ENCODE peak calls at places on chromosome 12, in seven cellular contexts. U, G, N, Q, D, F and W are unnamed samples.

GRCh38 chr12:8681129-8681902 is 16.5 kb upstream of the RIMKLB start:
- DNase-seq in U (no peak), G (peak), N (no peak), Q (peak), D (peak), F (no peak), W (peak)

GRCh38 chr12:79487386-79488110 is 203.2 kb downstream of the PAWR start:
- DNase-seq in U (no peak), G (no peak), N (no peak), Q (no peak), D (no peak), F (no peak), W (no peak)

GRCh38 chr12:32482226-32482625 is 82.9 kb downstream of the FGD4 start:
- DNase-seq in U (no peak), G (peak), N (no peak), Q (no peak), D (no peak), F (no peak), W (no peak)

GRCh38 chr12:43957732-43958131 is 121.9 kb downstream of the TMEM117 start:
- DNase-seq in U (peak), G (peak), N (no peak), Q (peak), D (peak), F (peak), W (peak)

GRCh38 chr12:127355061-127355820 is 911.7 kb upstream of the TMEM132C start:
- DNase-seq in U (no peak), G (no peak), N (no peak), Q (peak), D (no peak), F (peak), W (peak)

GRCh38 chr12:120763250-120763649 is 37.6 kb downstream of the ACADS start:
- DNase-seq in U (no peak), G (no peak), N (no peak), Q (no peak), D (no peak), F (no peak), W (no peak)

GRCh38 chr12:49967777-49968250 is 4.9 kb upstream of the AQP6 start:
- DNase-seq in U (no peak), G (no peak), N (no peak), Q (no peak), D (no peak), F (no peak), W (no peak)

GRCh38 chr12:127306604-127307215 is 960.3 kb upstream of the TMEM132C start:
- DNase-seq in U (no peak), G (no peak), N (no peak), Q (no peak), D (no peak), F (no peak), W (peak)

GRCh38 chr12:132561784-132562156 is 48.6 kb downstream of the LRCOL1 start:
- DNase-seq in U (no peak), G (no peak), N (no peak), Q (no peak), D (no peak), F (peak), W (peak)

GRCh38 chr12:82474798-82475184 is 116.5 kb downstream of the METTL25 start:
- DNase-seq in U (no peak), G (peak), N (no peak), Q (peak), D (peak), F (no peak), W (no peak)

GRCh38 chr12:16606201-16606849 is 363 bp upstream of the LMO3 start:
- DNase-seq in U (no peak), G (peak), N (peak), Q (peak), D (peak), F (no peak), W (peak)

GRCh38 chr12:51368640-51369517 is 22.3 kb downstream of the GALNT6 start:
- DNase-seq in U (no peak), G (peak), N (no peak), Q (peak), D (peak), F (peak), W (no peak)

GRCh38 chr12:22333751-22334695 is 484 bp downstream of the ST8SIA1 start:
- DNase-seq in U (no peak), G (no peak), N (no peak), Q (no peak), D (no peak), F (no peak), W (no peak)

GRCh38 chr12:45051490-45052105 is 699 bp upstream of the DBX2 start:
- DNase-seq in U (no peak), G (no peak), N (no peak), Q (no peak), D (no peak), F (no peak), W (peak)

GRCh38 chr12:64824130-64824499 is 332 bp upstream of the TBC1D30 start:
- DNase-seq in U (no peak), G (peak), N (no peak), Q (no peak), D (no peak), F (no peak), W (no peak)

GRCh38 chr12:64077922-64078321 is 144.2 kb downstream of the KICS2 start:
- DNase-seq in U (no peak), G (peak), N (no peak), Q (no peak), D (no peak), F (no peak), W (no peak)

GRCh38 chr12:31958601-31959000 is 614 bp upstream of the RESF1 start:
- DNase-seq in U (no peak), G (no peak), N (no peak), Q (no peak), D (no peak), F (peak), W (no peak)

GRCh38 chr12:43964966-43965365 is 129.1 kb downstream of the TMEM117 start:
- DNase-seq in U (no peak), G (no peak), N (no peak), Q (peak), D (peak), F (no peak), W (peak)

GRCh38 chr12:107385518-107385917 is 292.2 kb upstream of the CRY1 start:
- DNase-seq in U (no peak), G (no peak), N (no peak), Q (no peak), D (no peak), F (no peak), W (peak)

GRCh38 chr12:105418821-105419291 is 88.4 kb downstream of the C12orf75 start:
- DNase-seq in U (no peak), G (no peak), N (no peak), Q (peak), D (no peak), F (no peak), W (no peak)

GRCh38 chr12:115249878-115250277 is 565.9 kb upstream of the TBX3 start:
- DNase-seq in U (no peak), G (no peak), N (no peak), Q (no peak), D (no peak), F (no peak), W (no peak)

GRCh38 chr12:108054496-108054895 is 74.6 kb upstream of the WSCD2 start:
- DNase-seq in U (no peak), G (no peak), N (no peak), Q (no peak), D (no peak), F (no peak), W (no peak)

GRCh38 chr12:5428332-5429221 is 3.3 kb upstream of the NTF3 start:
- DNase-seq in U (no peak), G (peak), N (no peak), Q (peak), D (peak), F (peak), W (peak)

GRCh38 chr12:24360907-24361306 is 411.4 kb upstream of the SOX5 start:
- DNase-seq in U (no peak), G (no peak), N (no peak), Q (peak), D (peak), F (no peak), W (peak)

GRCh38 chr12:71045781-71046180 is 112.0 kb downstream of the TSPAN8 start:
- DNase-seq in U (no peak), G (peak), N (no peak), Q (peak), D (no peak), F (no peak), W (peak)

GRCh38 chr12:459430-460258 is at the start of gene B4GALNT3:
- DNase-seq in U (no peak), G (no peak), N (peak), Q (no peak), D (no peak), F (peak), W (peak)

GRCh38 chr12:26010293-26010821 is 51.9 kb downstream of the RASSF8 start:
- DNase-seq in U (no peak), G (peak), N (no peak), Q (no peak), D (no peak), F (no peak), W (peak)

GRCh38 chr12:77152623-77153193 is 87.3 kb upstream of the E2F7 start:
- DNase-seq in U (peak), G (peak), N (no peak), Q (peak), D (peak), F (no peak), W (peak)

GRCh38 chr12:4269279-4269991 is 4.1 kb upstream of the CCND2 start:
- DNase-seq in U (no peak), G (peak), N (peak), Q (peak), D (peak), F (peak), W (peak)

GRCh38 chr12:62919827-62920226 is 15.1 kb downstream of the PPM1H start:
- DNase-seq in U (peak), G (peak), N (peak), Q (peak), D (peak), F (no peak), W (peak)

GRCh38 chr12:5114436-5114835 is 70.8 kb downstream of the KCNA5 start:
- DNase-seq in U (no peak), G (no peak), N (no peak), Q (no peak), D (peak), F (no peak), W (no peak)

GRCh38 chr12:93234641-93235040 is 143.1 kb upstream of the NUDT4 start:
- DNase-seq in U (no peak), G (peak), N (no peak), Q (no peak), D (no peak), F (no peak), W (no peak)

GRCh38 chr12:95385246-95385645 is 88.7 kb upstream of the METAP2 start:
- DNase-seq in U (peak), G (no peak), N (peak), Q (peak), D (peak), F (peak), W (peak)
- H3K4me3 ChIP-seq in U (peak), G (no peak), N (peak), Q (no peak), D (peak), F (no peak), W (peak)

DNA sequence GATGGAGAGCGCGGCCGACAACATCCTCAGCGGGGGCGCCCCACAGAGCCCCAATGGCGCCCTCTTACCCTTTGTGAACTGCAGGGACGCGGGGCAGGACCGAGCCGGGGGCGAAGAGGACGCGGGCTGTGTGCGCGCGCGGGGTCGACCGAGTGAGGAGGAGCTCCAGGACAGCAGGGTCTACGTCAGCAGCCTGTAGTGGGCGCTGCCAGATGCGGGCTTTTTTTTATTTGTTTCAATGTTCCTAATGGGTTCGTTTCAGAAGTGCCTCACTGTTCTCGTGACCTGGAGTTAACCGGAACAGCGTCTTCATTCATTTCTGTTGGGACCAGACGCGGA is 103.8 kb upstream of the FKBP4 start:
- DNase-seq in U (no peak), G (no peak), N (no peak), Q (no peak), D (peak), F (no peak), W (peak)
- TF ChIP-seq CTCF in U (peak), G (peak), N (no peak), Q (peak), D (no peak), F (no peak), W (no peak)

DNA sequence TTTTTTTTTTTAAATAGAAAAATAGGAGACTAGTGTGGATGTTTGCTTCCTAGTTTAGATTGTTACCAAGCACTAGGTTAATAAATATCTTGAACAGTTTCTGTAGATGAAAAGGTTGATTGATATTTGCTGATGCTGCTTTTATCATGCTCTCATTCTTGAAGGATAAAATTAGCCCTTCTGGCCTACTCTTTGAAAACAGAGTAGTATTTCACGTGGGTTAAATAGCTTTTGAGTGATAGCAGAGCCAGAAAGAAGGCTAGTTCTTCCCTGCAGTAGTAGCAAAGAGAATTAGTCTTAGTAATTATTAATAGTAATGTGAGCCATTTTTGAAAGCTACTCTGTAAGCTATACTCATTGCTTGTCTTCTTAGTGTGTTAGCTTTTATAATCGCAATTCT is 5.2 kb downstream of the NEDD1 start:
- DNase-seq in U (no peak), G (no peak), N (no peak), Q (no peak), D (no peak), F (no peak), W (no peak)
- H3K4me3 ChIP-seq in U (no peak), G (no peak), N (no peak), Q (no peak), D (no peak), F (no peak), W (no peak)

DNA sequence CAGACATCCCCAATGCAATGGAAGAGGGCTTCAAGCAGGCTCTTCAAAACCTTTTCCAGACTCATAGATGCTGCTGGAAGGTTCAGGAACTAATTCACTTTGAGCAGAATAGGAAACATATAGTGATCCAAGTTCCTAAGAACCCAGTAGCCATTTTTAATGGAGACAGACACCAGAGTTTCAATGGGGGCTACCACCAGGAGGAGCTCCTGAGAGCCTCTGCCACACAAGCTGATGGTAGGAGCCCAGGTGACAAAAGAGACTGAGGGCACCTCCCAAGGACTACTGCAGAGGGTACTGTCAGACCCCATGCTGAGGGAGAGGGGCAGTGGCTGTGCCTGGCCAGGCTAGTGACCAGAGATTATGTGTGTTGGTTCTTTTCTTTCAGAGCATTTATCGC is 45.9 kb downstream of the IFNG start:
- DNase-seq in U (no peak), G (no peak), N (no peak), Q (no peak), D (no peak), F (peak), W (no peak)
- TF ChIP-seq CTCF in U (peak), G (peak), N (no peak), Q (peak), D (no peak), F (peak), W (peak)